ENCODE peak calls at places on chromosomes 3 and 15, in six cellular contexts. M is HCT116, G is GM12878, U is K562, F is HepG2, E is SK-N-SH. Z is an unnamed sample.

GRCh38 chr3:101646726-101647125 is 30.2 kb downstream of the ZBTB11 start:
- DNase-seq in M (no peak), G (no peak), U (no peak), F (no peak), E (no peak), Z (no peak)

GRCh38 chr15:70344666-70345065 is 246.9 kb upstream of the TLE3 start:
- DNase-seq in M (no peak), G (no peak), U (no peak), F (no peak), E (no peak), Z (no peak)

GRCh38 chr3:114899186-114899931 is 247.7 kb downstream of the ZBTB20 start:
- DNase-seq in M (no peak), G (no peak), U (no peak), F (peak; percentile 83), E (no peak), Z (no peak)

GRCh38 chr3:11482024-11482423 is 161.7 kb downstream of the VGLL4 start:
- DNase-seq in M (no peak), G (no peak), U (no peak), F (no peak), E (no peak), Z (no peak)

GRCh38 chr3:40196966-40197365 is 112.5 kb upstream of the EIF1B start:
- DNase-seq in M (no peak), G (no peak), U (no peak), F (no peak), E (no peak), Z (no peak)

GRCh38 chr3:59115355-59116136 is 65.7 kb upstream of the CFAP20DC start:
- DNase-seq in M (no peak), G (no peak), U (no peak), F (no peak), E (no peak), Z (no peak)

GRCh38 chr15:101026686-101027272 is 107.6 kb downstream of the LRRK1 start:
- DNase-seq in M (no peak), G (no peak), U (no peak), F (no peak), E (no peak), Z (no peak)

GRCh38 chr15:40430271-40430805 is 10.4 kb upstream of the BAHD1 start:
- DNase-seq in M (no peak), G (no peak), U (peak; percentile 77), F (no peak), E (no peak), Z (no peak)

GRCh38 chr3:122931636-122932035 is 95.9 kb downstream of the SEMA5B start:
- DNase-seq in M (no peak), G (no peak), U (no peak), F (peak; percentile 20), E (no peak), Z (no peak)

GRCh38 chr3:119145500-119146167 is at the start of gene TEX55:
- DNase-seq in M (peak; percentile 10), G (no peak), U (peak; percentile 36), F (peak; percentile 30), E (peak; percentile 69), Z (no peak)

GRCh38 chr3:182605882-182606611 is 187.3 kb upstream of the ATP11B start:
- DNase-seq in M (no peak), G (no peak), U (no peak), F (no peak), E (no peak), Z (no peak)

GRCh38 chr3:42936157-42936981 is 30.4 kb downstream of the ZNF662 start:
- DNase-seq in M (no peak), G (no peak), U (no peak), F (no peak), E (no peak), Z (no peak)

GRCh38 chr3:40690696-40691597 is 166.2 kb downstream of the ZNF621 start:
- DNase-seq in M (no peak), G (no peak), U (no peak), F (no peak), E (no peak), Z (no peak)

GRCh38 chr15:101070502-101071273 is 151.5 kb downstream of the LRRK1 start:
- DNase-seq in M (no peak), G (no peak), U (no peak), F (peak; percentile 99), E (no peak), Z (no peak)

GRCh38 chr3:63228677-63229076 is 49.4 kb upstream of the SYNPR start:
- DNase-seq in M (peak; percentile 16), G (no peak), U (peak; percentile 11), F (peak; percentile 16), E (peak; percentile 33), Z (peak; percentile 4)

GRCh38 chr3:146511402-146512134 is 32.8 kb downstream of the PLSCR1 start:
- DNase-seq in M (no peak), G (no peak), U (no peak), F (no peak), E (no peak), Z (no peak)

GRCh38 chr3:52400275-52400793 is 44.6 kb downstream of the SEMA3G start:
- DNase-seq in M (no peak), G (no peak), U (peak; percentile 30), F (no peak), E (no peak), Z (no peak)

GRCh38 chr3:66138336-66139234 is 82.2 kb upstream of the SLC25A26 start:
- DNase-seq in M (peak; percentile 68), G (no peak), U (peak; percentile 25), F (peak; percentile 65), E (peak; percentile 72), Z (no peak)

GRCh38 chr15:58222698-58223097 is 84.5 kb downstream of the AQP9 start:
- DNase-seq in M (no peak), G (no peak), U (no peak), F (no peak), E (no peak), Z (no peak)

GRCh38 chr3:77868725-77869124 is 828.8 kb downstream of the ROBO2 start:
- DNase-seq in M (no peak), G (no peak), U (no peak), F (no peak), E (no peak), Z (no peak)

GRCh38 chr3:115615001-115615447 is 8.3 kb upstream of the GAP43 start:
- DNase-seq in M (peak; percentile 18), G (no peak), U (no peak), F (peak; percentile 52), E (no peak), Z (no peak)

GRCh38 chr3:119649764-119650163 is 10.6 kb downstream of the POPDC2 start:
- DNase-seq in M (no peak), G (no peak), U (no peak), F (no peak), E (no peak), Z (no peak)

GRCh38 chr3:34483290-34483887 is 685.0 kb downstream of the PDCD6IP start:
- DNase-seq in M (no peak), G (no peak), U (no peak), F (no peak), E (no peak), Z (no peak)

GRCh38 chr15:92845109-92845508 is 55.0 kb upstream of the CHD2 start:
- DNase-seq in M (no peak), G (peak; percentile 74), U (no peak), F (peak; percentile 28), E (no peak), Z (no peak)

GRCh38 chr3:71066849-71067261 is 516.7 kb downstream of the FOXP1 start:
- DNase-seq in M (no peak), G (no peak), U (no peak), F (no peak), E (peak; percentile 8), Z (no peak)

GRCh38 chr3:126351771-126352475 is 5.3 kb downstream of the KLF15 start:
- DNase-seq in M (no peak), G (no peak), U (no peak), F (no peak), E (no peak), Z (no peak)

GRCh38 chr15:81886586-81886985 is 159.2 kb downstream of the MEX3B start:
- DNase-seq in M (no peak), G (no peak), U (no peak), F (no peak), E (no peak), Z (no peak)

GRCh38 chr15:56919708-56920637 is 1.5 kb downstream of the TCF12 start:
- DNase-seq in M (no peak), G (no peak), U (peak; percentile 50), F (peak; percentile 18), E (no peak), Z (peak; percentile 27)

GRCh38 chr3:141876381-141876890 is at the start of gene ATP1B3:
- DNase-seq in M (peak; percentile 28), G (peak; percentile 39), U (peak; percentile 93), F (peak; percentile 60), E (peak; percentile 91), Z (no peak)

GRCh38 chr3:30114918-30115317 is 491.5 kb upstream of the TGFBR2 start:
- DNase-seq in M (no peak), G (no peak), U (no peak), F (no peak), E (no peak), Z (no peak)

GRCh38 chr3:30113906-30114305 is 492.5 kb upstream of the TGFBR2 start:
- DNase-seq in M (no peak), G (no peak), U (no peak), F (no peak), E (no peak), Z (no peak)

GRCh38 chr3:30112904-30113484 is 493.4 kb upstream of the TGFBR2 start:
- DNase-seq in M (peak; percentile 23), G (no peak), U (no peak), F (peak; percentile 58), E (no peak), Z (peak; percentile 10)
- TF ChIP-seq REST in M (no peak), G (no peak), U (no peak), F (no peak), E (no peak), Z (no peak)

GRCh38 chr15:31361764-31362120 is 35.1 kb downstream of the KLF13 start:
- DNase-seq in M (no peak), G (no peak), U (no peak), F (no peak), E (peak; percentile 55), Z (no peak)

GRCh38 chr15:31362121-31362520 is 35.5 kb downstream of the KLF13 start:
- DNase-seq in M (no peak), G (no peak), U (no peak), F (no peak), E (no peak), Z (no peak)

GRCh38 chr15:31360158-31360561 is 33.5 kb downstream of the KLF13 start:
- DNase-seq in M (no peak), G (no peak), U (no peak), F (no peak), E (no peak), Z (no peak)

GRCh38 chr15:31359722-31360111 is 33.1 kb downstream of the KLF13 start:
- DNase-seq in M (no peak), G (no peak), U (no peak), F (no peak), E (peak; percentile 46), Z (no peak)

GRCh38 chr15:31360843-31361763 is 34.5 kb downstream of the KLF13 start:
- DNase-seq in M (no peak), G (no peak), U (no peak), F (no peak), E (peak; percentile 39), Z (no peak)
- TF ChIP-seq SIN3A in M (no peak), G (no peak), U (no peak), F (no peak), E (no peak), Z (no peak)

GRCh38 chr3:64426551-64426950 is 201.3 kb upstream of the PRICKLE2 start:
- DNase-seq in M (no peak), G (no peak), U (no peak), F (no peak), E (no peak), Z (no peak)
- TF ChIP-seq CTCF in M (no peak), G (no peak), U (no peak), F (no peak), E (no peak), Z (no peak)

GRCh38 chr3:45972534-45973402 is 22.9 kb downstream of the FYCO1 start:
- DNase-seq in M (no peak), G (no peak), U (no peak), F (no peak), E (no peak), Z (no peak)
- TF ChIP-seq REST in M (no peak), G (no peak), U (no peak), F (no peak), E (no peak), Z (no peak)

Z was measured in Panc1.